ENCODE peak calls at places on chromosomes 12 and 14, in four cellular contexts. L is T47D, F is IMR-90, A is amniotic epithelial cell. Q is an unnamed sample.

GRCh38 chr14:39766397-39767000 is 334.3 kb upstream of the FBXO33 start:
- DNase-seq in L (no peak), F (no peak), A (no peak), Q (no peak)

GRCh38 chr14:102873546-102874061 is 48.9 kb upstream of the AMN start:
- DNase-seq in L (no peak), F (no peak), A (no peak), Q (no peak)

GRCh38 chr12:93198086-93198485 is 179.6 kb upstream of the NUDT4 start:
- DNase-seq in L (no peak), F (peak), A (peak), Q (no peak)

GRCh38 chr12:124451637-124452243 is 115.7 kb downstream of the NCOR2 start:
- DNase-seq in L (no peak), F (no peak), A (no peak), Q (no peak)

GRCh38 chr14:91229743-91230200 is 14.7 kb downstream of the GPR68 start:
- DNase-seq in L (no peak), F (peak), A (peak), Q (no peak)

GRCh38 chr14:92694807-92695206 is 53.6 kb downstream of the LGMN start:
- DNase-seq in L (no peak), F (no peak), A (no peak), Q (no peak)

GRCh38 chr12:52086366-52086765 is 6.9 kb downstream of the SMIM41 start:
- DNase-seq in L (peak), F (peak), A (no peak), Q (no peak)

GRCh38 chr12:15152864-15153263 is 68.4 kb downstream of the RERG start:
- DNase-seq in L (no peak), F (peak), A (peak), Q (no peak)

GRCh38 chr14:32756775-32757174 is 181.9 kb upstream of the NPAS3 start:
- DNase-seq in L (no peak), F (no peak), A (no peak), Q (no peak)

GRCh38 chr12:79250955-79251354 is 386.4 kb downstream of the SYT1 start:
- DNase-seq in L (no peak), F (peak), A (no peak), Q (no peak)

GRCh38 chr12:47188576-47189441 is 109.0 kb upstream of the AMIGO2 start:
- DNase-seq in L (no peak), F (peak), A (peak), Q (no peak)

GRCh38 chr14:53501361-53502320 is 348.5 kb upstream of the DDHD1 start:
- DNase-seq in L (peak), F (peak), A (peak), Q (no peak)

GRCh38 chr12:132638541-132639408 is 20.2 kb downstream of the P2RX2 start:
- DNase-seq in L (peak), F (peak), A (peak), Q (no peak)

GRCh38 chr12:111250251-111250881 is 118.5 kb downstream of the PHETA1 start:
- DNase-seq in L (no peak), F (no peak), A (no peak), Q (no peak)